ENCODE peak calls at places on chromosomes 4 and X, in nine cellular contexts. Y is IMR-90; B is brain microvascular endothelial cell; K is uterus; F is Peyer's patch; T is SJSA1; I is MM.1S; M is naive thymus-derived CD4-positive, alpha-beta T cell; G is adrenal gland. W is an unnamed sample.

GRCh38 chrX:117274943-117275342 is 812.2 kb upstream of the CT83 start:
- DNase-seq in Y (no peak), B (no peak), K (no peak), F (no peak), T (no peak), I (no peak), M (no peak), G (no peak), W (no peak)

GRCh38 chrX:133190877-133191738 is 27.0 kb downstream of the TFDP3 start:
- DNase-seq in Y (no peak), B (no peak), K (no peak), F (no peak), T (no peak), I (no peak), M (no peak), G (no peak), W (no peak)

GRCh38 chr4:30716671-30717207 is 3.4 kb upstream of the PCDH7 start:
- DNase-seq in Y (no peak), B (peak; percentile 15), K (no peak), F (no peak), T (no peak), I (peak; percentile 76), M (no peak), G (no peak), W (peak; percentile 38)

GRCh38 chr4:153788419-153789276 is at the start of gene SFRP2:
- DNase-seq in Y (no peak), B (no peak), K (no peak), F (no peak), T (no peak), I (no peak), M (no peak), G (no peak), W (peak; percentile 58)

GRCh38 chr4:174244441-174244840 is 39.0 kb downstream of the FBXO8 start:
- DNase-seq in Y (peak; percentile 25), B (no peak), K (no peak), F (no peak), T (no peak), I (no peak), M (no peak), G (no peak), W (no peak)

GRCh38 chrX:132044953-132045352 is 21.9 kb downstream of the STK26 start:
- DNase-seq in Y (no peak), B (peak; percentile 48), K (no peak), F (no peak), T (no peak), I (no peak), M (no peak), G (no peak), W (no peak)

GRCh38 chr4:175891863-175892262 is 79.8 kb upstream of the GPM6A start:
- DNase-seq in Y (peak; percentile 4), B (no peak), K (no peak), F (no peak), T (no peak), I (peak; percentile 53), M (no peak), G (no peak), W (no peak)

GRCh38 chrX:111467896-111468295 is 43.5 kb upstream of the SERTM2 start:
- DNase-seq in Y (no peak), B (no peak), K (peak; percentile 28), F (no peak), T (no peak), I (no peak), M (no peak), G (no peak), W (peak; percentile 57)

GRCh38 chr4:10077492-10078335 is 38.9 kb downstream of the WDR1 start:
- DNase-seq in Y (no peak), B (no peak), K (peak; percentile 30), F (peak; percentile 45), T (no peak), I (no peak), M (no peak), G (no peak), W (peak; percentile 53)

GRCh38 chr4:152100378-152101201 is 339.8 kb upstream of the GATB start:
- DNase-seq in Y (no peak), B (no peak), K (no peak), F (peak; percentile 83), T (no peak), I (no peak), M (peak; percentile 95), G (no peak), W (no peak)

GRCh38 chr4:23023121-23023520 is 330.4 kb downstream of the GBA3 start:
- DNase-seq in Y (no peak), B (no peak), K (no peak), F (no peak), T (no peak), I (no peak), M (no peak), G (no peak), W (no peak)

GRCh38 chr4:127623755-127624087 is 9.0 kb upstream of the INTU start:
- DNase-seq in Y (peak; percentile 41), B (peak; percentile 37), K (peak; percentile 26), F (no peak), T (no peak), I (no peak), M (no peak), G (no peak), W (no peak)

GRCh38 chr4:41644288-41644914 is 104.1 kb downstream of the PHOX2B start:
- DNase-seq in Y (peak; percentile 16), B (peak; percentile 14), K (peak; percentile 56), F (peak; percentile 74), T (no peak), I (no peak), M (no peak), G (peak; percentile 87), W (peak; percentile 80)

GRCh38 chrX:63349307-63349706 is 1.8 kb downstream of the SPIN4 start:
- DNase-seq in Y (no peak), B (no peak), K (no peak), F (no peak), T (no peak), I (no peak), M (no peak), G (no peak), W (no peak)

GRCh38 chr4:2280531-2281300 is 18.8 kb upstream of the MXD4 start:
- DNase-seq in Y (no peak), B (no peak), K (no peak), F (no peak), T (no peak), I (no peak), M (no peak), G (no peak), W (peak; percentile 61)

GRCh38 chrX:51892921-51893745 is at the start of gene MAGED1:
- DNase-seq in Y (peak; percentile 95), B (peak; percentile 93), K (peak; percentile 91), F (peak; percentile 91), T (peak; percentile 93), I (peak; percentile 74), M (peak; percentile 70), G (peak; percentile 90), W (peak; percentile 94)

GRCh38 chr4:27278615-27279014 is 418.0 kb downstream of the STIM2 start:
- DNase-seq in Y (peak; percentile 7), B (peak; percentile 1), K (no peak), F (no peak), T (no peak), I (peak; percentile 46), M (no peak), G (no peak), W (no peak)

GRCh38 chr4:7206856-7207567 is 14.7 kb downstream of the SORCS2 start:
- DNase-seq in Y (peak; percentile 90), B (peak; percentile 88), K (peak; percentile 92), F (peak; percentile 56), T (peak; percentile 63), I (no peak), M (no peak), G (peak; percentile 74), W (peak; percentile 92)

GRCh38 chr4:121728798-121729226 is 32.0 kb upstream of the ANXA5 start:
- DNase-seq in Y (peak; percentile 89), B (peak; percentile 57), K (no peak), F (no peak), T (peak; percentile 80), I (no peak), M (no peak), G (no peak), W (no peak)

GRCh38 chrX:15973299-15973698 is 118.7 kb upstream of the AP1S2 start:
- DNase-seq in Y (peak; percentile 19), B (peak; percentile 27), K (no peak), F (no peak), T (peak; percentile 39), I (peak; percentile 62), M (no peak), G (peak; percentile 23), W (no peak)

DNA sequence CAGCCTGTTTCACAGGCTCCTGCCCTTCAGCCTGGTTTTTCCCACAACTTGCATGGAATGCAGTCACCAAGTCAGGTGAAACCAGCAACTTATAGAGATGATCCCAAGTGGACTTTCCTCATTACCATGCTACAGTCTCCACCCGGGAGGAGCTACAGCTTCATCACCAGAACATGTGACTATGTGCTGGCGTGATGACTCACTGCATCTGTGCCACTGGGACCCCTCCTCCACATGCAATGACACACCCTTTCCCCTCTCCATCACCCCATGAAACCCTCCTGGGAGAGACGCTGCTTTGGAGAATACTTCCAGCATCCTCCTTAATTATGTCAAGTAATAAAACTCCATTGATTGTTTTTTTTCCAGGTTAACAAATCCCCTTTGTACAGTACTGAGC is 17.6 kb downstream of the QDPR start:
- DNase-seq in Y (peak; percentile 78), B (peak; percentile 87), K (peak; percentile 22), F (no peak), T (no peak), I (no peak), M (no peak), G (no peak), W (no peak)
- H3K36me3 ChIP-seq in Y (peaks cover 24% of the 10 kb centered on the region), B (peaks cover 32% of the 10 kb centered on the region), K (no peaks in the 10 kb centered on the region), F (peaks cover 19% of the 10 kb centered on the region), T (no peaks in the 10 kb centered on the region), I (peaks cover 3% of the 10 kb centered on the region), M (no peaks in the 10 kb centered on the region), G (peaks cover 23% of the 10 kb centered on the region), W (peaks cover 7% of the 10 kb centered on the region)

GRCh38 chr4:45650545-45650944 is 473.3 kb downstream of the GABRG1 start:
- DNase-seq in Y (no peak), B (no peak), K (no peak), F (no peak), T (no peak), I (no peak), M (no peak), G (no peak), W (no peak)
- H3K27ac ChIP-seq in Y (no peak overlapping the region), B (no peak overlapping the region), K (no peak overlapping the region), F (no peak overlapping the region), T (no peak overlapping the region), I (no peak overlapping the region), M (no peak overlapping the region), G (no peak overlapping the region), W (no peak overlapping the region)

GRCh38 chr4:98930311-98930865 is 1.5 kb upstream of the EIF4E start:
- DNase-seq in Y (no peak), B (no peak), K (no peak), F (no peak), T (no peak), I (no peak), M (no peak), G (no peak), W (no peak)
- H3K4me3 ChIP-seq in Y (peak overlapping the region; percentile 4), B (no peak overlapping the region), K (peak overlapping the region; percentile 99), F (no peak overlapping the region), T (peak overlapping the region; percentile 78), I (peak overlapping the region; percentile 69), M (peak overlapping the region; percentile 96), G (peak overlapping the region; percentile 96), W (no peak overlapping the region)

DNA sequence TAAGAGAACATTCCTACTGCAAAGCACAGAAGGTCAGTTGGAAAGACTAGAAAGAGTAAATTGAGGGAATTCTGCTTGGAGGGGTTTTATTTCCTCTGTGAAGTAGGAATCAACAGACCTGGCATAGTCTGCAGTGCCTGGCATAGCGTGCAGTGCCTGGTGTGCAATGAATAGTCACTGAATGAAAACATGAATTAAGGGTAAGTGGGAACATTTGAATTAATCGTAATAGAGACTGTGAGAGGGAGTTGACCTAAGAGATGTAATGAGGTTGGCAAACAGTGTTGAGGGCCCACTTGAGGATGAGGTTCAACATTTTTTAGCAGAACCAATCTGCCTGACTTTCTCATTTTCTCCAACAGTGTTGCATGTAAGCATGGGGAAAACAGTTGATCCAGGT is 377.2 kb upstream of the FTHL17 start:
- DNase-seq in Y (no peak), B (no peak), K (no peak), F (no peak), T (no peak), I (no peak), M (no peak), G (no peak), W (no peak)
- H3K36me3 ChIP-seq in Y (no peaks in the 10 kb centered on the region), B (no peaks in the 10 kb centered on the region), K (no peaks in the 10 kb centered on the region), F (no peaks in the 10 kb centered on the region), T (no peaks in the 10 kb centered on the region), I (no peaks in the 10 kb centered on the region), M (no peaks in the 10 kb centered on the region), G (no peaks in the 10 kb centered on the region), W (no peaks in the 10 kb centered on the region)